ENCODE peak calls at places on chromosomes 2 and 18, in six cellular contexts. P is HCT116, N is stomach, T is breast epithelium, O is right lobe of liver, R is esophagus squamous epithelium. G is an unnamed sample.

GRCh38 chr2:230541934-230542380 is 126.0 kb downstream of the SP100 start:
- DNase-seq in P (no peak), O (no peak), N (no peak), T (no peak), R (no peak), G (no peak)

GRCh38 chr18:1436199-1436598 is 531.5 kb downstream of the ADCYAP1 start:
- DNase-seq in R (no peak), N (no peak), P (no peak), T (no peak), O (no peak), G (no peak)

GRCh38 chr2:1621041-1621440 is 123.3 kb downstream of the PXDN start:
- DNase-seq in O (no peak), T (no peak), P (no peak), R (no peak), N (no peak), G (peak; percentile 39)

GRCh38 chr18:11963991-11964484 is 17.3 kb upstream of the IMPA2 start:
- DNase-seq in O (no peak), T (no peak), R (no peak), P (no peak), N (no peak), G (no peak)

GRCh38 chr2:155695505-155695904 is 637.0 kb downstream of the NR4A2 start:
- DNase-seq in O (no peak), N (no peak), R (no peak), T (no peak), P (no peak), G (no peak)

GRCh38 chr2:238974510-238975166 is 126.8 kb downstream of the TWIST2 start:
- DNase-seq in N (no peak), R (no peak), P (peak; percentile 22), O (no peak), T (no peak), G (no peak)

GRCh38 chr2:96103906-96104861 is 12.2 kb downstream of the ADRA2B start:
- DNase-seq in R (no peak), T (peak; percentile 33), O (peak; percentile 49), N (no peak), P (no peak), G (peak; percentile 62)

GRCh38 chr2:42872736-42873135 is 80.4 kb upstream of the HAAO start:
- DNase-seq in P (no peak), O (no peak), N (no peak), T (no peak), R (no peak), G (no peak)

GRCh38 chr2:43018179-43019024 is 208.0 kb downstream of the ZFP36L2 start:
- DNase-seq in O (peak; percentile 91), N (peak; percentile 72), T (peak; percentile 67), P (no peak), R (peak; percentile 21), G (peak; percentile 93)

GRCh38 chr2:164868563-164869419 is 27.2 kb upstream of the COBLL1 start:
- DNase-seq in O (no peak), N (no peak), T (no peak), R (no peak), P (no peak), G (no peak)

GRCh38 chr2:7773362-7773973 is 856.3 kb downstream of the RNF144A start:
- DNase-seq in P (peak; percentile 0), T (no peak), O (no peak), R (no peak), N (no peak), G (no peak)

GRCh38 chr2:108548221-108549003 is 14.1 kb downstream of the LIMS1 start:
- DNase-seq in O (no peak), N (no peak), P (no peak), R (no peak), T (no peak), G (no peak)

GRCh38 chr18:75363446-75364225 is 63.9 kb downstream of the SMIM21 start:
- DNase-seq in O (no peak), T (no peak), R (no peak), P (no peak), N (no peak), G (no peak)

GRCh38 chr2:28227498-28227897 is 165.2 kb upstream of the FOSL2 start:
- DNase-seq in N (no peak), P (no peak), T (no peak), R (no peak), O (no peak), G (no peak)

GRCh38 chr2:28225472-28225915 is 167.2 kb upstream of the FOSL2 start:
- DNase-seq in O (no peak), R (no peak), P (no peak), T (no peak), N (no peak), G (no peak)

GRCh38 chr2:28226558-28226957 is 166.1 kb upstream of the FOSL2 start:
- DNase-seq in T (no peak), N (no peak), O (no peak), R (no peak), P (no peak), G (no peak)

GRCh38 chr2:28231110-28231621 is 161.5 kb upstream of the FOSL2 start:
- DNase-seq in T (no peak), O (no peak), N (peak; percentile 65), P (no peak), R (no peak), G (no peak)

DNA sequence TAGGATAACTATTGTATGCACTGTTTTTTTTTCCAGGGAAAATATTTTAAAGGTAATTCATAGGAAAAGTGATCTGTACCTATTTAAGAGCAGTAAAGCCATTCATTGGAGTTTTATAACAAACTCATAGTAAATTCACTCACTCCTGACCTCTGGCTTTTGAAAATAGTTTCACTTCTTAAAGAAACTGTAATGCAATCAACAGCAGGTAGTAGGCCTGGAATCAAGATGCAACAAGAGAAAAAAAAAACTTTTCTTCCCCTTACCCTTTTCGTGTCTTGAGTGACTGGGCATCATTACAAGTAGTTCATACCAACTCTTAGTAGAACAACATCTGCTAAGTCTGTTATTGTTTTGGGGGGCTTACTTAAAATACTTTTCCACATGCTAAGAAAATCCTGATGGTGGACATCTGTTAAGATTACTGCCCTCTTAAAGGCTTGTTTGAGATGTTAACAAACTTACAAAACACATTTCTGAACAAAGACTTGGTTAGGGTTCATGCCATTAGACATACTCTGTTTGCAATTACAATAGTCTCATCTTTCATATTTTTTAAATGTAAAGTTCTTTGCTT is 164.2 kb upstream of the FOSL2 start:
- DNase-seq in O (no peak), P (no peak), N (no peak), R (no peak), T (no peak), G (no peak)
- TF ChIP-seq CTCF in O (no peak), P (peak; percentile 18), N (no peak), R (no peak), T (no peak), G (peak; percentile 9)

GRCh38 chr2:148020358-148021058 is at the start of gene ORC4:
- DNase-seq in T (peak; percentile 98), N (peak; percentile 99), O (peak; percentile 99), P (peak; percentile 98), R (peak; percentile 97), G (peak; percentile 99)
- TF ChIP-seq POLR2A in T (no peak), N (no peak), O (peak; percentile 71), P (peak; percentile 73), R (peak; percentile 69), G (no peak)

DNA sequence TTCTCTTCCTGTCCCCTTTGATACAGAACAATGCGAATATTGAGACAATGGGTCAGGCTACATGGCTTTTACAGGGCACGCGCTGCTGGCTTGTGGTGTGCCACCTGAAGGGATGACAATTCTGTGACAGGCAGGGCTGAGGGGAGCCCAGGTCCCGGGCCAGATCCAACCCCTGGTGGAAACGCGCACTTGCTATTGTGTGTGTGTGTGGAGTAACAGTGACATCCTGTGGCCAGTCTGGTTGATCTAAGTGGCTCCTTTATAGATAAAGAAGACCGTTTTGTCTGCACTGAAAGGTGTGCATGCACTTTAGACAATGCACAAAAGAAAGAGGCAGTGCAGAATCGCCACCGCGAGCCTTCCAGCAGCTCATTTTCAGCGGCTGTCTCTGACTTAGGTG is 273.6 kb downstream of the HRH4 start:
- DNase-seq in N (no peak), P (no peak), T (no peak), R (no peak), O (no peak), G (no peak)
- TF ChIP-seq CTCF in N (no peak), P (peak; percentile 46), T (no peak), R (peak; percentile 18), O (no peak), G (no peak)

DNA sequence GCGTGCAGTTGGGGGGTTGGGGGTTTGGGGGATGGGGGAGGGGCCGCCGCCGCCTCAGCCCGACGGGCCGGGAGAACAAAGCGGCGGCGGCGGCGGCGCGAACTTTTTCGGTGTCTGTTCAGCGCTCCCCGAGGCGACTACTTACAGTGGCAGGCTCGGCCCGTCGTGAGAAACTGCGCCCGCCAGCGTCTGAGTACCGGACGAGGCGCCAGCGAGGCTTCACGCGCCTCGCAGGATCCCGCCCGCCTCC is 172 bp downstream of the PRKD3 start:
- DNase-seq in O (no peak), R (peak; percentile 17), N (no peak), P (no peak), T (peak; percentile 71), G (peak; percentile 96)
- TF ChIP-seq POLR2A in O (no peak), R (peak; percentile 75), N (no peak), P (no peak), T (no peak), G (peak; percentile 82)

DNA sequence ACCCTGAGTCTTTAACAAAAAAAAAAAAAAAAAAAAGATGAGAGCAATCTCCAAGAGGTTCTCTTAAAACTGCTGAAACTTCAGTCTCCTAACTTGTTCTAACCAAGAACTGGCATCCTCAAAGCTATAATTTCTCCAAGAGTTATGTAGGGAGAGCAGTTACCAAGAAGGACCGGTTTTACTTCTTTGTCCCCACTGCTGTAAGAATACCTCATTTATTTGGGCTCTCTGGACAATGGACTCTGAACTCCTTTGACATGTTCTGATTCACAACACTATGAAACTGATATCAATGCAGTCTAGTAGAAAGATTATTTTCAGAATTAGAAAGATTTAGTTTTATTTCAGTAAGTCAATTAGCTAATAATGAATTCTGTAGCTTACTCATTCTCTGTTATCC is 84.5 kb upstream of the DTNB start:
- DNase-seq in P (no peak), N (no peak), O (no peak), T (no peak), R (no peak), G (no peak)
- TF ChIP-seq CTCF in P (no peak), N (no peak), O (no peak), T (no peak), R (no peak), G (no peak)

GRCh38 chr2:240231838-240232244 is 91.4 kb upstream of the OTOS start:
- DNase-seq in N (peak; percentile 14), P (no peak), O (peak; percentile 49), R (no peak), T (peak; percentile 49), G (peak; percentile 51)

GRCh38 chr2:240232264-240232915 is 91.9 kb upstream of the OTOS start:
- DNase-seq in O (peak; percentile 82), T (no peak), N (no peak), R (no peak), P (no peak), G (no peak)

GRCh38 chr2:240234503-240234951 is 94.1 kb upstream of the OTOS start:
- DNase-seq in O (no peak), T (peak; percentile 41), N (no peak), R (no peak), P (no peak), G (peak; percentile 47)

GRCh38 chr2:240233891-240234502 is 93.5 kb upstream of the OTOS start:
- DNase-seq in T (no peak), P (no peak), O (peak; percentile 74), N (no peak), R (no peak), G (peak; percentile 68)

GRCh38 chr2:240232961-240233890 is 92.8 kb upstream of the OTOS start:
- DNase-seq in R (peak; percentile 26), N (peak; percentile 92), P (peak; percentile 88), T (peak; percentile 89), O (peak; percentile 98), G (peak; percentile 89)
- TF ChIP-seq POLR2A in R (peak; percentile 28), N (no peak), P (no peak), T (no peak), O (peak; percentile 13), G (no peak)